ENCODE peak calls at places on chromosomes 7 and 10, in four cellular contexts. One of them, this sample, is unnamed.

GRCh38 chr7:70489808-70490207 is 642.1 kb upstream of the GALNT17 start:
- DNase-seq in HepG2: no peak
- DNase-seq in K562: no peak
- DNase-seq in H1: no peak
- DNase-seq in this sample: no peak

GRCh38 chr10:51321968-51322367 is 247.7 kb downstream of the PRKG1 start:
- DNase-seq in H1: no peak
- DNase-seq in K562: no peak
- DNase-seq in HepG2: no peak
- DNase-seq in this sample: no peak

GRCh38 chr7:149872419-149873073 is 1.2 kb upstream of the ATP6V0E2 start:
- DNase-seq in H1: no peak
- DNase-seq in HepG2: peak
- DNase-seq in K562: peak
- DNase-seq in this sample: no peak

GRCh38 chr10:78600740-78601139 is 468.0 kb upstream of the ZMIZ1 start:
- DNase-seq in H1: no peak
- DNase-seq in HepG2: no peak
- DNase-seq in K562: no peak
- DNase-seq in this sample: no peak

GRCh38 chr7:28701731-28702130 is 256.4 kb downstream of the TRIL start:
- DNase-seq in H1: no peak
- DNase-seq in K562: no peak
- DNase-seq in HepG2: no peak
- DNase-seq in this sample: no peak

GRCh38 chr10:69835875-69836727 is 34.4 kb downstream of the COL13A1 start:
- DNase-seq in H1: no peak
- DNase-seq in HepG2: no peak
- DNase-seq in K562: no peak
- DNase-seq in this sample: no peak

GRCh38 chr7:151687523-151688235 is 168.0 kb upstream of the RHEB start:
- DNase-seq in K562: peak
- DNase-seq in HepG2: peak
- DNase-seq in H1: peak
- DNase-seq in this sample: no peak

GRCh38 chr10:132371641-132372081 is 25.3 kb upstream of the PWWP2B start:
- DNase-seq in H1: no peak
- DNase-seq in HepG2: no peak
- DNase-seq in K562: no peak
- DNase-seq in this sample: no peak

GRCh38 chr7:30905078-30906012 is 6.3 kb upstream of the AQP1 start:
- DNase-seq in H1: no peak
- DNase-seq in HepG2: no peak
- DNase-seq in K562: no peak
- DNase-seq in this sample: no peak

GRCh38 chr7:52749880-52750279 is 285.6 kb upstream of the POM121L12 start:
- DNase-seq in H1: peak
- DNase-seq in K562: peak
- DNase-seq in HepG2: no peak
- DNase-seq in this sample: no peak

GRCh38 chr10:53023411-53023810 is 250.8 kb upstream of the MBL2 start:
- DNase-seq in K562: no peak
- DNase-seq in H1: no peak
- DNase-seq in HepG2: no peak
- DNase-seq in this sample: no peak

GRCh38 chr7:30843741-30844482 is 67.7 kb upstream of the AQP1 start:
- DNase-seq in H1: no peak
- DNase-seq in K562: no peak
- DNase-seq in HepG2: no peak
- DNase-seq in this sample: no peak

GRCh38 chr10:6542999-6543430 is 37.1 kb downstream of the PRKCQ start:
- DNase-seq in H1: no peak
- DNase-seq in HepG2: peak
- DNase-seq in K562: no peak
- DNase-seq in this sample: no peak

DNA sequence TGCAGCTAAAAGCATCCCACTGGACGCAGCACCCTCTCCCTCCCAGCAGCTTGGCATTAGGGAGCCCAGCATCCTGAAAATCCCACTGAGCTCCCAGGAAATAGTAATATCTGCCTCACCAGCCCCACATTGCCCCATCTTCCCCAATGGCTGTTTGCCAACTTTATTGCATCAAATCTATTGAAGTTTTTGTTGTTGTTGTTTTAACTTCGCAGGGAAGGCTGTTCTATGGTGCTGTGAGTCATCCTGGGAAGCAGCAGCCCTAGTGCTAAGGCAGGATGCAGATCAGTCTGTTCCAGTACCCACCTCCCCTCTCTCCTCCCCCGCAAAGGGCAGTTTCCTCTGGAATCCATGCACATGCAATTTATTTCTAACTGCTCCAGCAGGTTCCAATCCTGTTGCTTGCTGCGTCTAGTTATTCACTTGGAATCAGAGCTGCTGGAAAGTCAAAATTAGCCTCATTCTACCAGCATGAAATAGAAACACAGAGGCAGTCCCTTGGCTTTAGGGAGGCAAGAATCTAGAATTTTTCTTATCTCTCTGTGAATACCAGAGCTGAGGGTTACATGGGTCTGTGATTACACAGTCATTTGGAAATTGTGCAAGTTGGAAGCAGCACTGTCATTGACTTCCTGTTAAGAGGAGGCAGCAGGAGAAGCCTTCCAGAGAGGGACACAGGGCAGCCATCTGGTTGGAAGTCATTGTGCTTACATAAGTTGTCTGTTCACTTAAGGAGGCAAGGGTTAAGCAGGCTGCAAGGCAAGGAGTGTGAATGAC is 115.9 kb upstream of the CACUL1 start:
- DNase-seq in H1: no peak
- DNase-seq in HepG2: peak
- DNase-seq in K562: peak
- DNase-seq in this sample: no peak
- TF ChIP-seq MAX in H1: no peak
- TF ChIP-seq MAX in HepG2: no peak
- TF ChIP-seq MAX in K562: no peak
- TF ChIP-seq MAX in this sample: no peak

DNA sequence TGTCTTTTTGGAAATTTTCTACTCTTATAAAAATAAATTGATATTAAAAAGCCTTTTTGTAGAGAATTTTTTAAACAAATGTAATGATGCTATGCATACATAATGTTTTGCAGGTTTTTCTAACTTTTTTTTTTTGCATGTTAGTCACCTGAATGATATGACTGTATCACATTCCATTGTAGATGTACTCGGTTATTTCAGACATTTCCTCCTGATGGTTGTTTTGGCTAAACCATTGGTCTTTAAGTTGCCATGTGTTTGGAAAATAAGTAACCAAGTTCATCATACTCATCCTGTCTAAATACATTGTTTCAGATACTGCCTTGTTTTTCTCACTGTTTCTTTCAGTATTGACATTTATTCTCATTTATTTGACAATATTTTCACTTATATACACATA is 25.8 kb downstream of the NHLRC2 start:
- DNase-seq in H1: no peak
- DNase-seq in K562: no peak
- DNase-seq in HepG2: no peak
- DNase-seq in this sample: no peak
- TF ChIP-seq CREB1 in H1: no peak
- TF ChIP-seq CREB1 in K562: no peak
- TF ChIP-seq CREB1 in HepG2: no peak
- TF ChIP-seq CREB1 in this sample: no peak

DNA sequence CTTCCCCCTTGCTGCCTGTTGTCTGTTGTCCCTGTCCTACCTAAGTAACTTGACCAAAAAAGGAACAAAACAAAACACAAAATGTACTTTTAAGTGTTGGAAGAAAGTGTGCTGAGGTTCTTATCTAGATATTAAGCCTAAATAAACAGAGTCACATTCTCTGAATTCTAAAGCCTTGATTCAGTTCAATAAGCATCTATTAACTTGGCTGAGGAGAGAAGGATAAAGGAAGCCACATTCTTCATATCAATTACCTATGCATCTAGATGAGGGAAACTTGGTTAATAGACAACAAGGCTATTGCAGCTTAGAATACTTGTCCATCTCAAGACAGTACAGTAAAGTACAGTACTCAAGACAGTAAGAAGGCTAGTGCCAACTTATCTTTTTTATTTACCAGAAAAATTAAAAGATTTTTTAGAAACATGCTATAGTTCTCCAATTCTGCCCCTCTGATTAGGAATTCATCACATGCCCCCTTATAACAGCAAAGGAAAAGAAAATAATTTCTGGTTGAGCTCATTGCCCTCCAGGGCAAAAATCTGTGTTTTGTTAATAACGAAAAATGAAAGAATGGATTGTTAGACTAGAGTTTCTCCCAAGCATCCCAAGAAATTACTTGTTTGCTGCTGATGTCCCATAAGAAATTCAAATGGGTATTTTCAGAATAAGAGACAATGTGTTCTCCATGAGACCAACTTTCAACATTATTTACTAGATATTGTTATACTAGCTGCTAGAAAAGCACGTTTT is 546.5 kb upstream of the SEMA3D start:
- DNase-seq in HepG2: no peak
- DNase-seq in H1: no peak
- DNase-seq in K562: no peak
- DNase-seq in this sample: no peak
- H3K4me3 ChIP-seq in HepG2: no peak
- H3K4me3 ChIP-seq in H1: no peak
- H3K4me3 ChIP-seq in K562: no peak
- H3K4me3 ChIP-seq in this sample: no peak

GRCh38 chr7:66043681-66044497 is 31.7 kb upstream of the ASL start:
- DNase-seq in K562: no peak
- DNase-seq in HepG2: no peak
- DNase-seq in H1: no peak
- DNase-seq in this sample: no peak
- TF ChIP-seq MAX in K562: no peak
- TF ChIP-seq MAX in HepG2: no peak
- TF ChIP-seq MAX in H1: no peak
- TF ChIP-seq MAX in this sample: no peak

GRCh38 chr10:18350340-18350739 is 210.1 kb downstream of the CACNB2 start:
- DNase-seq in H1: no peak
- DNase-seq in HepG2: no peak
- DNase-seq in K562: no peak
- DNase-seq in this sample: no peak
- TF ChIP-seq CREB1 in H1: no peak
- TF ChIP-seq CREB1 in HepG2: no peak
- TF ChIP-seq CREB1 in K562: no peak
- TF ChIP-seq CREB1 in this sample: no peak